ENCODE peak calls at places on chromosomes 1 and 21, in five cellular contexts. O is fibroblast of pulmonary artery, V is fibroblast of mammary gland, Z is tibial artery, L is heart right ventricle. R is an unnamed sample.

GRCh38 chr1:17185485-17185860 is 19.5 kb upstream of the PADI1 start:
- DNase-seq in Z (no peak), O (no peak), V (no peak), L (no peak), R (no peak)

GRCh38 chr1:22117851-22118250 is 25.0 kb downstream of the WNT4 start:
- DNase-seq in L (no peak), O (peak), V (no peak), Z (no peak), R (no peak)

GRCh38 chr1:77281491-77282186 is at the start of gene AK5:
- DNase-seq in O (peak), Z (no peak), L (peak), V (peak), R (no peak)

GRCh38 chr1:26894263-26894662 is 4.2 kb upstream of the GPN2 start:
- DNase-seq in L (no peak), V (no peak), Z (no peak), O (no peak), R (no peak)

GRCh38 chr1:206734499-206735142 is 36.0 kb upstream of the IL19 start:
- DNase-seq in Z (no peak), O (peak), L (peak), V (peak), R (no peak)

GRCh38 chr1:219227731-219228419 is 54.2 kb downstream of the LYPLAL1 start:
- DNase-seq in O (peak), L (no peak), V (peak), Z (no peak), R (no peak)

GRCh38 chr1:170685166-170685565 is 21.2 kb downstream of the PRRX1 start:
- DNase-seq in V (peak), O (no peak), L (no peak), Z (no peak), R (no peak)

GRCh38 chr1:158147396-158148353 is 33.0 kb upstream of the CD1D start:
- DNase-seq in O (no peak), Z (no peak), V (peak), L (no peak), R (no peak)

GRCh38 chr1:8595919-8596318 is 221.5 kb downstream of the RERE start:
- DNase-seq in Z (no peak), V (no peak), L (no peak), O (no peak), R (no peak)

GRCh38 chr21:36699546-36700294 is 805 bp downstream of the SIM2 start:
- DNase-seq in O (no peak), V (no peak), L (no peak), Z (no peak), R (no peak)

R was measured in NCI-H1048.